ENCODE peak calls at places on chromosome 1, in eight cellular contexts. One of them, this sample, is unnamed.

GRCh38 chr1:246110343-246111219 is 396.5 kb downstream of the SMYD3 start:
- DNase-seq in T47D: peak
- DNase-seq in NCI-H2029: peak
- DNase-seq in HTR-8/SVneo: no peak
- DNase-seq in H54: no peak
- DNase-seq in islet precursor cell: peak
- DNase-seq in stimulated activated CD8-positive, alpha-beta memory T cell treated with anti-CD3 and anti-CD28 coated beads, Interleukin-7, amount 100 ng/mL, for 1 hour: no peak
- DNase-seq in activated CD4-positive, alpha-beta T cell treated with anti-CD3 and anti-CD28 coated beads, Interleukin-2, amount 10 ng/mL, durations not matched to agents 7 days and 5 days: no peak
- DNase-seq in this sample: no peak

GRCh38 chr1:53697671-53698380 is 41.1 kb downstream of the GLIS1 start:
- DNase-seq in T47D: no peak
- DNase-seq in NCI-H2029: no peak
- DNase-seq in HTR-8/SVneo: no peak
- DNase-seq in H54: no peak
- DNase-seq in islet precursor cell: peak
- DNase-seq in stimulated activated CD8-positive, alpha-beta memory T cell treated with anti-CD3 and anti-CD28 coated beads, Interleukin-7, amount 100 ng/mL, for 1 hour: no peak
- DNase-seq in activated CD4-positive, alpha-beta T cell treated with anti-CD3 and anti-CD28 coated beads, Interleukin-2, amount 10 ng/mL, durations not matched to agents 7 days and 5 days: no peak
- DNase-seq in this sample: no peak

GRCh38 chr1:166485620-166486019 is 318.8 kb upstream of the FAM78B start:
- DNase-seq in T47D: no peak
- DNase-seq in NCI-H2029: no peak
- DNase-seq in HTR-8/SVneo: no peak
- DNase-seq in H54: peak
- DNase-seq in islet precursor cell: no peak
- DNase-seq in stimulated activated CD8-positive, alpha-beta memory T cell treated with anti-CD3 and anti-CD28 coated beads, Interleukin-7, amount 100 ng/mL, for 1 hour: no peak
- DNase-seq in activated CD4-positive, alpha-beta T cell treated with anti-CD3 and anti-CD28 coated beads, Interleukin-2, amount 10 ng/mL, durations not matched to agents 7 days and 5 days: no peak
- DNase-seq in this sample: no peak

GRCh38 chr1:247639381-247639981 is 34.1 kb downstream of the OR2G3 start:
- DNase-seq in T47D: peak
- DNase-seq in NCI-H2029: peak
- DNase-seq in HTR-8/SVneo: peak
- DNase-seq in H54: no peak
- DNase-seq in islet precursor cell: peak
- DNase-seq in stimulated activated CD8-positive, alpha-beta memory T cell treated with anti-CD3 and anti-CD28 coated beads, Interleukin-7, amount 100 ng/mL, for 1 hour: no peak
- DNase-seq in activated CD4-positive, alpha-beta T cell treated with anti-CD3 and anti-CD28 coated beads, Interleukin-2, amount 10 ng/mL, durations not matched to agents 7 days and 5 days: peak
- DNase-seq in this sample: no peak

GRCh38 chr1:170967042-170967910 is 31.9 kb downstream of the MROH9 start:
- DNase-seq in T47D: peak
- DNase-seq in NCI-H2029: no peak
- DNase-seq in HTR-8/SVneo: peak
- DNase-seq in H54: no peak
- DNase-seq in islet precursor cell: no peak
- DNase-seq in stimulated activated CD8-positive, alpha-beta memory T cell treated with anti-CD3 and anti-CD28 coated beads, Interleukin-7, amount 100 ng/mL, for 1 hour: no peak
- DNase-seq in activated CD4-positive, alpha-beta T cell treated with anti-CD3 and anti-CD28 coated beads, Interleukin-2, amount 10 ng/mL, durations not matched to agents 7 days and 5 days: peak
- DNase-seq in this sample: peak

GRCh38 chr1:170204121-170204520 is 58.4 kb downstream of the NTMT2 start:
- DNase-seq in T47D: no peak
- DNase-seq in NCI-H2029: no peak
- DNase-seq in HTR-8/SVneo: no peak
- DNase-seq in H54: no peak
- DNase-seq in islet precursor cell: no peak
- DNase-seq in stimulated activated CD8-positive, alpha-beta memory T cell treated with anti-CD3 and anti-CD28 coated beads, Interleukin-7, amount 100 ng/mL, for 1 hour: no peak
- DNase-seq in activated CD4-positive, alpha-beta T cell treated with anti-CD3 and anti-CD28 coated beads, Interleukin-2, amount 10 ng/mL, durations not matched to agents 7 days and 5 days: no peak
- DNase-seq in this sample: no peak

GRCh38 chr1:234256359-234256758 is 116.9 kb upstream of the COA6 start:
- DNase-seq in T47D: no peak
- DNase-seq in NCI-H2029: no peak
- DNase-seq in HTR-8/SVneo: no peak
- DNase-seq in H54: no peak
- DNase-seq in islet precursor cell: peak
- DNase-seq in stimulated activated CD8-positive, alpha-beta memory T cell treated with anti-CD3 and anti-CD28 coated beads, Interleukin-7, amount 100 ng/mL, for 1 hour: no peak
- DNase-seq in activated CD4-positive, alpha-beta T cell treated with anti-CD3 and anti-CD28 coated beads, Interleukin-2, amount 10 ng/mL, durations not matched to agents 7 days and 5 days: no peak
- DNase-seq in this sample: no peak

GRCh38 chr1:21547876-21548275 is 38.7 kb downstream of the ALPL start:
- DNase-seq in T47D: no peak
- DNase-seq in NCI-H2029: no peak
- DNase-seq in HTR-8/SVneo: no peak
- DNase-seq in H54: no peak
- DNase-seq in islet precursor cell: no peak
- DNase-seq in stimulated activated CD8-positive, alpha-beta memory T cell treated with anti-CD3 and anti-CD28 coated beads, Interleukin-7, amount 100 ng/mL, for 1 hour: no peak
- DNase-seq in activated CD4-positive, alpha-beta T cell treated with anti-CD3 and anti-CD28 coated beads, Interleukin-2, amount 10 ng/mL, durations not matched to agents 7 days and 5 days: no peak
- DNase-seq in this sample: no peak

GRCh38 chr1:42002220-42002619 is 83.5 kb upstream of the HIVEP3 start:
- DNase-seq in T47D: peak
- DNase-seq in NCI-H2029: peak
- DNase-seq in HTR-8/SVneo: no peak
- DNase-seq in H54: no peak
- DNase-seq in islet precursor cell: no peak
- DNase-seq in stimulated activated CD8-positive, alpha-beta memory T cell treated with anti-CD3 and anti-CD28 coated beads, Interleukin-7, amount 100 ng/mL, for 1 hour: no peak
- DNase-seq in activated CD4-positive, alpha-beta T cell treated with anti-CD3 and anti-CD28 coated beads, Interleukin-2, amount 10 ng/mL, durations not matched to agents 7 days and 5 days: no peak
- DNase-seq in this sample: no peak

GRCh38 chr1:209545423-209545822 is 38.1 kb upstream of the CAMK1G start:
- DNase-seq in T47D: no peak
- DNase-seq in NCI-H2029: no peak
- DNase-seq in HTR-8/SVneo: no peak
- DNase-seq in H54: no peak
- DNase-seq in islet precursor cell: no peak
- DNase-seq in stimulated activated CD8-positive, alpha-beta memory T cell treated with anti-CD3 and anti-CD28 coated beads, Interleukin-7, amount 100 ng/mL, for 1 hour: no peak
- DNase-seq in activated CD4-positive, alpha-beta T cell treated with anti-CD3 and anti-CD28 coated beads, Interleukin-2, amount 10 ng/mL, durations not matched to agents 7 days and 5 days: no peak
- DNase-seq in this sample: no peak

GRCh38 chr1:184536246-184536985 is 149.6 kb downstream of the C1orf21 start:
- DNase-seq in T47D: no peak
- DNase-seq in NCI-H2029: no peak
- DNase-seq in HTR-8/SVneo: no peak
- DNase-seq in H54: no peak
- DNase-seq in islet precursor cell: no peak
- DNase-seq in stimulated activated CD8-positive, alpha-beta memory T cell treated with anti-CD3 and anti-CD28 coated beads, Interleukin-7, amount 100 ng/mL, for 1 hour: no peak
- DNase-seq in activated CD4-positive, alpha-beta T cell treated with anti-CD3 and anti-CD28 coated beads, Interleukin-2, amount 10 ng/mL, durations not matched to agents 7 days and 5 days: no peak
- DNase-seq in this sample: no peak

GRCh38 chr1:118210723-118211110 is 25.7 kb upstream of the SPAG17 start:
- DNase-seq in T47D: no peak
- DNase-seq in NCI-H2029: no peak
- DNase-seq in HTR-8/SVneo: no peak
- DNase-seq in H54: no peak
- DNase-seq in islet precursor cell: no peak
- DNase-seq in stimulated activated CD8-positive, alpha-beta memory T cell treated with anti-CD3 and anti-CD28 coated beads, Interleukin-7, amount 100 ng/mL, for 1 hour: no peak
- DNase-seq in activated CD4-positive, alpha-beta T cell treated with anti-CD3 and anti-CD28 coated beads, Interleukin-2, amount 10 ng/mL, durations not matched to agents 7 days and 5 days: no peak
- DNase-seq in this sample: no peak

GRCh38 chr1:53330819-53331218 is 2.9 kb upstream of the LRP8 start:
- DNase-seq in T47D: peak
- DNase-seq in NCI-H2029: no peak
- DNase-seq in HTR-8/SVneo: no peak
- DNase-seq in H54: no peak
- DNase-seq in islet precursor cell: peak
- DNase-seq in stimulated activated CD8-positive, alpha-beta memory T cell treated with anti-CD3 and anti-CD28 coated beads, Interleukin-7, amount 100 ng/mL, for 1 hour: no peak
- DNase-seq in activated CD4-positive, alpha-beta T cell treated with anti-CD3 and anti-CD28 coated beads, Interleukin-2, amount 10 ng/mL, durations not matched to agents 7 days and 5 days: no peak
- DNase-seq in this sample: no peak

GRCh38 chr1:59046134-59046533 is 250.8 kb upstream of the FGGY start:
- DNase-seq in T47D: no peak
- DNase-seq in NCI-H2029: no peak
- DNase-seq in HTR-8/SVneo: peak
- DNase-seq in H54: no peak
- DNase-seq in islet precursor cell: peak
- DNase-seq in stimulated activated CD8-positive, alpha-beta memory T cell treated with anti-CD3 and anti-CD28 coated beads, Interleukin-7, amount 100 ng/mL, for 1 hour: no peak
- DNase-seq in activated CD4-positive, alpha-beta T cell treated with anti-CD3 and anti-CD28 coated beads, Interleukin-2, amount 10 ng/mL, durations not matched to agents 7 days and 5 days: no peak
- DNase-seq in this sample: no peak

GRCh38 chr1:62131093-62131725 is 63.4 kb upstream of the L1TD1 start:
- DNase-seq in T47D: peak
- DNase-seq in NCI-H2029: peak
- DNase-seq in HTR-8/SVneo: peak
- DNase-seq in H54: peak
- DNase-seq in islet precursor cell: peak
- DNase-seq in stimulated activated CD8-positive, alpha-beta memory T cell treated with anti-CD3 and anti-CD28 coated beads, Interleukin-7, amount 100 ng/mL, for 1 hour: no peak
- DNase-seq in activated CD4-positive, alpha-beta T cell treated with anti-CD3 and anti-CD28 coated beads, Interleukin-2, amount 10 ng/mL, durations not matched to agents 7 days and 5 days: peak
- DNase-seq in this sample: no peak

GRCh38 chr1:161168906-161169305 is 2.7 kb downstream of the PPOX start:
- DNase-seq in T47D: no peak
- DNase-seq in NCI-H2029: no peak
- DNase-seq in HTR-8/SVneo: no peak
- DNase-seq in H54: no peak
- DNase-seq in islet precursor cell: no peak
- DNase-seq in stimulated activated CD8-positive, alpha-beta memory T cell treated with anti-CD3 and anti-CD28 coated beads, Interleukin-7, amount 100 ng/mL, for 1 hour: no peak
- DNase-seq in activated CD4-positive, alpha-beta T cell treated with anti-CD3 and anti-CD28 coated beads, Interleukin-2, amount 10 ng/mL, durations not matched to agents 7 days and 5 days: no peak
- DNase-seq in this sample: no peak

GRCh38 chr1:61388586-61388985 is 306.2 kb downstream of the NFIA start:
- DNase-seq in T47D: no peak
- DNase-seq in NCI-H2029: no peak
- DNase-seq in HTR-8/SVneo: no peak
- DNase-seq in H54: no peak
- DNase-seq in islet precursor cell: no peak
- DNase-seq in stimulated activated CD8-positive, alpha-beta memory T cell treated with anti-CD3 and anti-CD28 coated beads, Interleukin-7, amount 100 ng/mL, for 1 hour: no peak
- DNase-seq in activated CD4-positive, alpha-beta T cell treated with anti-CD3 and anti-CD28 coated beads, Interleukin-2, amount 10 ng/mL, durations not matched to agents 7 days and 5 days: no peak
- DNase-seq in this sample: no peak

GRCh38 chr1:59678809-59679228 is 135.9 kb upstream of the HOOK1 start:
- DNase-seq in T47D: no peak
- DNase-seq in NCI-H2029: no peak
- DNase-seq in HTR-8/SVneo: peak
- DNase-seq in H54: peak
- DNase-seq in islet precursor cell: peak
- DNase-seq in stimulated activated CD8-positive, alpha-beta memory T cell treated with anti-CD3 and anti-CD28 coated beads, Interleukin-7, amount 100 ng/mL, for 1 hour: no peak
- DNase-seq in activated CD4-positive, alpha-beta T cell treated with anti-CD3 and anti-CD28 coated beads, Interleukin-2, amount 10 ng/mL, durations not matched to agents 7 days and 5 days: no peak
- DNase-seq in this sample: no peak

GRCh38 chr1:3433076-3433475 is 21.4 kb upstream of the ARHGEF16 start:
- DNase-seq in T47D: no peak
- DNase-seq in NCI-H2029: no peak
- DNase-seq in HTR-8/SVneo: no peak
- DNase-seq in H54: no peak
- DNase-seq in islet precursor cell: no peak
- DNase-seq in stimulated activated CD8-positive, alpha-beta memory T cell treated with anti-CD3 and anti-CD28 coated beads, Interleukin-7, amount 100 ng/mL, for 1 hour: no peak
- DNase-seq in activated CD4-positive, alpha-beta T cell treated with anti-CD3 and anti-CD28 coated beads, Interleukin-2, amount 10 ng/mL, durations not matched to agents 7 days and 5 days: no peak
- DNase-seq in this sample: no peak

GRCh38 chr1:170483041-170483440 is 48.9 kb upstream of the GORAB start:
- DNase-seq in T47D: no peak
- DNase-seq in NCI-H2029: no peak
- DNase-seq in HTR-8/SVneo: no peak
- DNase-seq in H54: no peak
- DNase-seq in islet precursor cell: no peak
- DNase-seq in stimulated activated CD8-positive, alpha-beta memory T cell treated with anti-CD3 and anti-CD28 coated beads, Interleukin-7, amount 100 ng/mL, for 1 hour: no peak
- DNase-seq in activated CD4-positive, alpha-beta T cell treated with anti-CD3 and anti-CD28 coated beads, Interleukin-2, amount 10 ng/mL, durations not matched to agents 7 days and 5 days: no peak
- DNase-seq in this sample: no peak

GRCh38 chr1:49106438-49106837 is 329.7 kb upstream of the BEND5 start:
- DNase-seq in T47D: no peak
- DNase-seq in NCI-H2029: no peak
- DNase-seq in HTR-8/SVneo: no peak
- DNase-seq in H54: no peak
- DNase-seq in islet precursor cell: no peak
- DNase-seq in stimulated activated CD8-positive, alpha-beta memory T cell treated with anti-CD3 and anti-CD28 coated beads, Interleukin-7, amount 100 ng/mL, for 1 hour: no peak
- DNase-seq in activated CD4-positive, alpha-beta T cell treated with anti-CD3 and anti-CD28 coated beads, Interleukin-2, amount 10 ng/mL, durations not matched to agents 7 days and 5 days: no peak
- DNase-seq in this sample: no peak

GRCh38 chr1:155389831-155390230 is 69.1 kb downstream of the RUSC1 start:
- DNase-seq in T47D: no peak
- DNase-seq in NCI-H2029: no peak
- DNase-seq in HTR-8/SVneo: no peak
- DNase-seq in H54: no peak
- DNase-seq in islet precursor cell: no peak
- DNase-seq in stimulated activated CD8-positive, alpha-beta memory T cell treated with anti-CD3 and anti-CD28 coated beads, Interleukin-7, amount 100 ng/mL, for 1 hour: no peak
- DNase-seq in activated CD4-positive, alpha-beta T cell treated with anti-CD3 and anti-CD28 coated beads, Interleukin-2, amount 10 ng/mL, durations not matched to agents 7 days and 5 days: no peak
- DNase-seq in this sample: no peak